ENCODE peak calls at places on chromosomes 4 and X, in eight cellular contexts. F is A549, T is Peyer's patch, L is GM12878, G is heart left ventricle, O is transverse colon, Q is endothelial cell of umbilical vein, N is HCT116. E is an unnamed sample.

GRCh38 chr4:55347610-55348228 is 1.7 kb downstream of the SRD5A3 start:
- DNase-seq in F (no peak), T (no peak), L (no peak), G (no peak), O (no peak), Q (no peak), N (no peak), E (no peak)

GRCh38 chrX:15143050-15143824 is 126.6 kb downstream of the ASB9 start:
- DNase-seq in F (peak), T (peak), L (no peak), G (no peak), O (peak), Q (peak), N (peak), E (peak)

GRCh38 chr4:55635282-55635681 is 816 bp downstream of the NMU start:
- DNase-seq in F (no peak), T (no peak), L (no peak), G (no peak), O (no peak), Q (no peak), N (no peak), E (no peak)

GRCh38 chrX:27680726-27681125 is 90.6 kb downstream of the DCAF8L2 start:
- DNase-seq in F (no peak), T (no peak), L (no peak), G (no peak), O (no peak), Q (peak), N (no peak), E (no peak)

GRCh38 chr4:185235480-185236154 is 26.2 kb downstream of the SNX25 start:
- DNase-seq in F (peak), T (no peak), L (no peak), G (no peak), O (peak), Q (no peak), N (no peak), E (no peak)

GRCh38 chrX:117985241-117985640 is 131.4 kb downstream of the KLHL13 start:
- DNase-seq in F (peak), T (no peak), L (no peak), G (no peak), O (peak), Q (no peak), N (no peak), E (no peak)

GRCh38 chrX:100830547-100830946 is 10.4 kb downstream of the CSTF2 start:
- DNase-seq in F (no peak), T (no peak), L (peak), G (no peak), O (no peak), Q (no peak), N (no peak), E (no peak)

GRCh38 chr4:121789960-121790829 is 10.9 kb upstream of the EXOSC9 start:
- DNase-seq in F (no peak), T (no peak), L (no peak), G (no peak), O (no peak), Q (peak), N (no peak), E (no peak)

GRCh38 chr4:39357002-39357401 is 9.2 kb downstream of the RFC1 start:
- DNase-seq in F (no peak), T (no peak), L (no peak), G (no peak), O (no peak), Q (no peak), N (no peak), E (no peak)

GRCh38 chr4:85803846-85804245 is 328.9 kb downstream of the ARHGAP24 start:
- DNase-seq in F (no peak), T (no peak), L (no peak), G (no peak), O (peak), Q (no peak), N (no peak), E (no peak)

GRCh38 chrX:31298881-31299280 is 227.0 kb upstream of the FTHL17 start:
- DNase-seq in F (no peak), T (no peak), L (no peak), G (no peak), O (no peak), Q (no peak), N (no peak), E (no peak)

GRCh38 chrX:119885554-119886428 is 9.9 kb upstream of the AKAP14 start:
- DNase-seq in F (peak), T (no peak), L (no peak), G (no peak), O (no peak), Q (no peak), N (no peak), E (peak)

GRCh38 chr4:3290476-3290875 is 2.3 kb upstream of the RGS12 start:
- DNase-seq in F (no peak), T (no peak), L (no peak), G (no peak), O (no peak), Q (no peak), N (no peak), E (no peak)

GRCh38 chr4:152516156-152516555 is 19.7 kb downstream of the FBXW7 start:
- DNase-seq in F (no peak), T (no peak), L (no peak), G (no peak), O (no peak), Q (no peak), N (no peak), E (no peak)

GRCh38 chr4:123661080-123661737 is 264.6 kb downstream of the SPRY1 start:
- DNase-seq in F (no peak), T (no peak), L (no peak), G (no peak), O (no peak), Q (peak), N (peak), E (no peak)

GRCh38 chrX:10098235-10098819 is 58.4 kb upstream of the CLCN4 start:
- DNase-seq in F (no peak), T (peak), L (peak), G (no peak), O (no peak), Q (peak), N (no peak), E (no peak)

GRCh38 chr4:137421796-137422195 is 110.5 kb downstream of the PCDH18 start:
- DNase-seq in F (no peak), T (no peak), L (no peak), G (no peak), O (no peak), Q (no peak), N (no peak), E (no peak)

GRCh38 chrX:141732031-141732430 is 33.5 kb upstream of the SPANXD start:
- DNase-seq in F (no peak), T (no peak), L (no peak), G (no peak), O (no peak), Q (no peak), N (no peak), E (no peak)

GRCh38 chrX:150767045-150767395 is 73.8 kb downstream of the MTMR1 start:
- DNase-seq in F (no peak), T (no peak), L (no peak), G (no peak), O (no peak), Q (no peak), N (no peak), E (peak)

GRCh38 chr4:164856396-164856795 is 20.6 kb upstream of the APELA start:
- DNase-seq in F (no peak), T (no peak), L (no peak), G (no peak), O (no peak), Q (no peak), N (no peak), E (no peak)

GRCh38 chr4:47538516-47538915 is 53.4 kb downstream of the ATP10D start:
- DNase-seq in F (no peak), T (no peak), L (no peak), G (no peak), O (no peak), Q (no peak), N (no peak), E (no peak)

GRCh38 chrX:41441934-41442823 is 5.0 kb upstream of the NYX start:
- DNase-seq in F (peak), T (peak), L (peak), G (peak), O (peak), Q (peak), N (peak), E (peak)

GRCh38 chrX:24415921-24416320 is 49.2 kb upstream of the PDK3 start:
- DNase-seq in F (no peak), T (no peak), L (no peak), G (no peak), O (no peak), Q (no peak), N (no peak), E (no peak)

GRCh38 chr4:174454815-174455473 is 67.3 kb downstream of the HPGD start:
- DNase-seq in F (no peak), T (no peak), L (no peak), G (no peak), O (peak), Q (no peak), N (no peak), E (no peak)

GRCh38 chrX:129593137-129593536 is 53.1 kb downstream of the OCRL start:
- DNase-seq in F (peak), T (no peak), L (no peak), G (no peak), O (no peak), Q (no peak), N (no peak), E (peak)

GRCh38 chrX:33336783-33337182 is 125.4 kb upstream of the DMD start:
- DNase-seq in F (peak), T (no peak), L (no peak), G (no peak), O (no peak), Q (peak), N (no peak), E (peak)

GRCh38 chrX:43655961-43656494 is at the start of gene MAOA:
- DNase-seq in F (no peak), T (peak), L (no peak), G (peak), O (peak), Q (peak), N (no peak), E (peak)

GRCh38 chrX:72308566-72309296 is 3.0 kb upstream of the CITED1 start:
- DNase-seq in F (peak), T (peak), L (no peak), G (peak), O (peak), Q (peak), N (peak), E (peak)

GRCh38 chr4:172489896-172490295 is 676.7 kb downstream of the GALNTL6 start:
- DNase-seq in F (no peak), T (no peak), L (no peak), G (no peak), O (no peak), Q (no peak), N (no peak), E (no peak)

GRCh38 chr4:114028071-114028470 is 48.6 kb upstream of the ARSJ start:
- DNase-seq in F (no peak), T (no peak), L (no peak), G (no peak), O (no peak), Q (peak), N (no peak), E (no peak)

GRCh38 chr4:95402299-95402698 is 146.5 kb downstream of the UNC5C start:
- DNase-seq in F (no peak), T (no peak), L (no peak), G (no peak), O (no peak), Q (no peak), N (no peak), E (no peak)

GRCh38 chrX:31139966-31140365 is 68.1 kb upstream of the FTHL17 start:
- DNase-seq in F (no peak), T (no peak), L (no peak), G (no peak), O (no peak), Q (no peak), N (no peak), E (no peak)

GRCh38 chr4:120844528-120844921 is 78.0 kb downstream of the PRDM5 start:
- DNase-seq in F (no peak), T (no peak), L (peak), G (no peak), O (no peak), Q (no peak), N (no peak), E (no peak)

GRCh38 chr4:151331276-151332042 is 6.1 kb upstream of the SH3D19 start:
- DNase-seq in F (peak), T (no peak), L (no peak), G (no peak), O (no peak), Q (no peak), N (no peak), E (no peak)

GRCh38 chr4:2786152-2786671 is 6.7 kb upstream of the SH3BP2 start:
- DNase-seq in F (no peak), T (peak), L (peak), G (no peak), O (peak), Q (no peak), N (no peak), E (no peak)

GRCh38 chr4:11632488-11632887 is 203.8 kb upstream of the HS3ST1 start:
- DNase-seq in F (peak), T (no peak), L (no peak), G (no peak), O (no peak), Q (no peak), N (peak), E (no peak)

GRCh38 chr4:22463179-22463578 is 52.7 kb downstream of the ADGRA3 start:
- DNase-seq in F (no peak), T (no peak), L (no peak), G (no peak), O (no peak), Q (no peak), N (no peak), E (no peak)
- TF ChIP-seq CTCF in F (no peak), T (no peak), L (no peak), G (no peak), O (no peak), Q (no peak), N (peak), E (no peak)

DNA sequence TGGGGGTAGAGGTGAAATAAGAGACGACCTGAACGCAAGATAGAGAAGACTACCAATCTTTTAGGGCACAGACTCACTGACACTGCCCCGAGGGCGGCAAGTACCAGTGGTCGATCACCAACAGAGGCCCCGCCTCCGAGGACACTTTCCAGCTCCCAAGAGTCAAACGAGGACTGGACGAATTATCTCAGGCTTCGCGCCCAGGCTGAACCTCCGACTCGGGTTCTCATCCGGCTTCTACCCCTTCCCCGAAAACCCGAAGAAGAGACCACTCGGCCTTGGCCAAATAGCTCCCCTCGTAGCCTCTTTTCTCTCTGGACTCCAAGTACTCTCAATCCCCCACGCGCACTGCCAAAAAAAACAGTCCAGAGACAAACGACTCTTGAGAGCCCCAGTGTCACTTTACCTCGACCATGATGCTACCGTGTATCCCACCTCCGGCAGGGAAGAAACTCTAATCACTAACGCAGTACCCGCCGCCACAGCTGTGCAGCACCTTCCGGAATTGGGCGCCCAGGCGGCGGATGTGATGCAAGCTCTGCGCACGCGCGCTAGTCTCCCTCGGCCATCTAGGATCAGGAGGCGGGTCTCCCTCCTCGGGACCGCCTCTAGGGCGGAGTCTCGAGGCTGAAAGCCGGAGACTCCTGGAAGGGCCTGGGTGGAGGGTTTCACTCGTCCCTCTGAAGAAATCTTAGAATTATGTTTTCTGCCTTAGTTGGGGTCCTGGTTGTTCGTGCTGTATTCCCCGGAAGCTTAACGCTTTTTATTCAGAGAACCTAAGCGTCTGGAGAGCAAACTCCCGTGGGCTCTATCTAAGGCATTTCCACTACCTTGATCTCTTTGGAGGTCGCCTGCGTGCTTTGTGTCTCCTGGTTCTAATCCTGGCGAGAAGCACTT is at the start of gene PLRG1:
- DNase-seq in F (peak), T (peak), L (peak), G (peak), O (peak), Q (peak), N (peak), E (peak)
- TF ChIP-seq POLR2A in F (peak), T (peak), L (peak), G (no peak), O (peak), Q (peak), N (peak), E (peak)

GRCh38 chrX:1390621-1391369 is 1.1 kb downstream of the SLC25A6 start:
- DNase-seq in F (no peak), T (peak), L (no peak), G (peak), O (peak), Q (no peak), N (no peak), E (peak)

GRCh38 chrX:1391707-1392375 is at the start of gene SLC25A6:
- DNase-seq in F (peak), T (peak), L (peak), G (peak), O (peak), Q (peak), N (peak), E (peak)

GRCh38 chrX:1389993-1390285 is 2.0 kb downstream of the SLC25A6 start:
- DNase-seq in F (no peak), T (no peak), L (no peak), G (peak), O (no peak), Q (no peak), N (no peak), E (peak)

GRCh38 chrX:1392376-1393130 is 640 bp upstream of the SLC25A6 start:
- DNase-seq in F (peak), T (no peak), L (no peak), G (no peak), O (peak), Q (no peak), N (no peak), E (peak)

GRCh38 chrX:1391370-1391706 is 575 bp downstream of the SLC25A6 start:
- DNase-seq in F (no peak), T (no peak), L (peak), G (peak), O (no peak), Q (peak), N (no peak), E (no peak)
- TF ChIP-seq CTCF in F (no peak), T (no peak), L (no peak), G (no peak), O (no peak), Q (no peak), N (no peak), E (no peak)

DNA sequence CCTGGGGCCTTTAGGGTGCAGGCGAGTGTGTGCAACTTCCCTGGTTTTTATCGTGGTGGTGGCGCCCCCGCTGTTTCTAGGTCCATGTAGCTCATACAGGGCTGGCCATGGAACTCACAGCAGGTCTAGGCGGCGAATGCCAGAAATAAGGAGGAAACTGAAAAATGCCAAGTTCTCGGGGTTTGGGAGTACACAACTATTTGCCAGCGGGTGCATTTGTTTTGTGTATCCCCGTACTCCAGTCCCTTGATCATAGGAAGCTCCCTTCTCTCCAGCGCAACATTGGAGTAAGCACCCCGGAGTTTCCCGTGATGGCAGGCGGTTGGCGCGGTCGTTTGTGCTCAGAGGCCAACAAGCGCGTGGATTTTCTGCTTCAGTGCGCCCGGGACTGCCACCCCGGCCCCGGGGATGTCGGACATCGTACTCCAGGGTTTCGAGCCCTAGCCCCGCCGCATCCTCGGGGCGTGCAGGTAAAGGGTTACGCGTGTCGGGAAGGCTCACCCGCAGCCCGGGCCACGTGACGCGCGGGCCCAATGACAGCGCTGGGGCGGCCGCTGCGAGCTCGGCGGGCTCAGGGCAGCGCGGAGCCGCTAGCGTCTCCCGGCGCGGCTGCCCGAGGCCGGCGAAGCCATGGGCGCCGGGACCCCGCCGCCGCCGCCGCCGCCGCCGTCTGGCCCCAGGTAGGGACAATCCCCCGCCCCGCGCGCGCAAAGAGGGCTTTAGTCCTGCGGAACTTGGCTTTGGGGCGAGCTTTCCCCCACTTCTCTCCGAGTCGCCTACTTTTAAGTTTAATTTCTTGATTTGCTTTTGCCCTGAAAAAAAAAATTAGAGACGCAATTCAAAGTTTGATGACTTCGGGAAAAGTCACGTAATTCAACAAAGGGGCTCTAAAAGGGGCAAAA is 209.1 kb downstream of the NWD2 start:
- DNase-seq in F (peak), T (no peak), L (no peak), G (peak), O (peak), Q (peak), N (no peak), E (peak)
- TF ChIP-seq POLR2A in F (no peak), T (peak), L (no peak), G (no peak), O (peak), Q (no peak), N (no peak), E (no peak)

GRCh38 chr4:36824682-36825081 is 419.9 kb upstream of the NWD2 start:
- DNase-seq in F (no peak), T (no peak), L (no peak), G (no peak), O (no peak), Q (no peak), N (peak), E (no peak)
- TF ChIP-seq CTCF in F (no peak), T (no peak), L (peak), G (no peak), O (no peak), Q (no peak), N (peak), E (no peak)

DNA sequence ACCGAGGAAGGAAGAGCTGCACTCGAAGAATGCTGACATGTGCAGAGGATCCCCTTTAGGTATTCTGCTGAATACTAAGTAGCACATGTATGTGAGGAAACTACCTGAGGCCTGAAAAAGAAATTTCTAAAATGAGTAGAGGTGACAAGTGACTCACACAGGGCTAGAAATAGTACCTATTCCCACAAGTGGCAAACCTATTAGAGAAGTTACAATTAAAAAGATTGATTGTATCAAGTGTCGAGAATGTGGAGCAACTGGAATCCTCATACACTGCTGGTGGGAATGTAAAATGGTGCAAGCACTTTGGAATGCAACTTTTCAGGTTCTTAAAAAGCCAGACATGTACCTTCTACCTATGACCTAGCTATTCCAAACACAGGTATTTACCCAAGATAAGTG is 47.4 kb downstream of the CCSER1 start:
- DNase-seq in F (no peak), T (no peak), L (no peak), G (no peak), O (no peak), Q (no peak), N (peak), E (no peak)
- TF ChIP-seq POLR2A in F (no peak), T (no peak), L (no peak), G (no peak), O (no peak), Q (no peak), N (no peak), E (no peak)

GRCh38 chr4:45399116-45399515 is 672.8 kb upstream of the GNPDA2 start:
- DNase-seq in F (no peak), T (no peak), L (no peak), G (no peak), O (no peak), Q (no peak), N (no peak), E (no peak)
- TF ChIP-seq CTCF in F (no peak), T (no peak), L (no peak), G (no peak), O (no peak), Q (no peak), N (no peak), E (no peak)

E was measured in testis.